ENCODE peak calls at places on chromosomes 3 and 15, in seven cellular contexts. P is IMR-90, T is suprapubic skin, F is right lobe of liver, H is transverse colon, A is ovary, E is spleen. Q is an unnamed sample. For H3K4me1, the result is how much of the 10 kb centered on the place peaks cover.

GRCh38 chr15:60370804-60371700 is 26.7 kb downstream of the ANXA2 start:
- DNase-seq in P (peak), T (peak), F (no peak), H (peak), A (peak), E (no peak), Q (peak)

GRCh38 chr15:72037321-72037720 is 80.6 kb downstream of the MYO9A start:
- DNase-seq in P (peak), T (no peak), F (no peak), H (no peak), A (no peak), E (no peak), Q (no peak)

GRCh38 chr3:134367412-134367811 is 6.8 kb downstream of the AMOTL2 start:
- DNase-seq in P (no peak), T (peak), F (peak), H (no peak), A (no peak), E (peak), Q (no peak)

GRCh38 chr15:40768492-40769309 is 1.1 kb upstream of the C15orf62 start:
- DNase-seq in P (no peak), T (no peak), F (no peak), H (peak), A (no peak), E (peak), Q (peak)

GRCh38 chr3:39126532-39127071 is 19.1 kb downstream of the TTC21A start:
- DNase-seq in P (peak), T (no peak), F (no peak), H (peak), A (peak), E (peak), Q (peak)

GRCh38 chr3:63990733-63991132 is 32.6 kb downstream of the PSMD6 start:
- DNase-seq in P (no peak), T (no peak), F (no peak), H (no peak), A (no peak), E (no peak), Q (no peak)

GRCh38 chr15:78429477-78429876 is 8.5 kb upstream of the IREB2 start:
- DNase-seq in P (no peak), T (no peak), F (no peak), H (peak), A (no peak), E (no peak), Q (no peak)

GRCh38 chr3:37997321-37997720 is 6.7 kb downstream of the VILL start:
- DNase-seq in P (no peak), T (peak), F (no peak), H (no peak), A (no peak), E (peak), Q (no peak)

GRCh38 chr3:34361921-34362320 is 563.5 kb downstream of the PDCD6IP start:
- DNase-seq in P (no peak), T (no peak), F (no peak), H (peak), A (no peak), E (no peak), Q (no peak)

GRCh38 chr15:51191072-51191665 is 96.5 kb upstream of the TNFAIP8L3 start:
- DNase-seq in P (no peak), T (no peak), F (no peak), H (no peak), A (no peak), E (no peak), Q (peak)

GRCh38 chr3:196055683-196056270 is 26.1 kb downstream of the TFRC start:
- DNase-seq in P (no peak), T (no peak), F (peak), H (no peak), A (peak), E (no peak), Q (no peak)

GRCh38 chr15:45827275-45827674 is 192.4 kb downstream of the SQOR start:
- DNase-seq in P (no peak), T (no peak), F (no peak), H (no peak), A (no peak), E (no peak), Q (no peak)

GRCh38 chr3:57755368-57756021 is 614 bp upstream of the SLMAP start:
- DNase-seq in P (peak), T (no peak), F (peak), H (peak), A (no peak), E (peak), Q (peak)

DNA sequence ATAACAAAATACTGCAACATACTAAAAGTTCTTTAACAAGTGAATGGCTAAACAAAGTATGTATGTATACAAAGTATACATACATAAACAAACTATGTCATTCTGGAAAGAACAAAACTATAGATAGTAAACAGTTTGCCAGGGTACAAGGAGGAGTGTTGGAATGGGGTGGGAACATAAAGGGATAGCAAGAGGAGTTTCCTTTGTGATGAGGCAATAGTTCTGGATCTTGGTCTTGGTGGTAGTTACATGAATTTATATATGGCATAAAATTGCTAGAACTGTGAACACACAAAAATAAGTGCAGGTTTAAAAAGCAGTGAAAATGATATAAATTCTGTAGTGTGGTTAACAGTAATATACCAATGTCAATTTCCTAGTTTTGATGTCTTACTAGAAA is 22.0 kb downstream of the ZNF148 start:
- DNase-seq in P (no peak), T (no peak), F (no peak), H (no peak), A (no peak), E (no peak), Q (no peak)
- H3K4me1 ChIP-seq in P (under half), T (under half), F (under half), H (under half), A (under half), E (under half), Q (under half)

DNA sequence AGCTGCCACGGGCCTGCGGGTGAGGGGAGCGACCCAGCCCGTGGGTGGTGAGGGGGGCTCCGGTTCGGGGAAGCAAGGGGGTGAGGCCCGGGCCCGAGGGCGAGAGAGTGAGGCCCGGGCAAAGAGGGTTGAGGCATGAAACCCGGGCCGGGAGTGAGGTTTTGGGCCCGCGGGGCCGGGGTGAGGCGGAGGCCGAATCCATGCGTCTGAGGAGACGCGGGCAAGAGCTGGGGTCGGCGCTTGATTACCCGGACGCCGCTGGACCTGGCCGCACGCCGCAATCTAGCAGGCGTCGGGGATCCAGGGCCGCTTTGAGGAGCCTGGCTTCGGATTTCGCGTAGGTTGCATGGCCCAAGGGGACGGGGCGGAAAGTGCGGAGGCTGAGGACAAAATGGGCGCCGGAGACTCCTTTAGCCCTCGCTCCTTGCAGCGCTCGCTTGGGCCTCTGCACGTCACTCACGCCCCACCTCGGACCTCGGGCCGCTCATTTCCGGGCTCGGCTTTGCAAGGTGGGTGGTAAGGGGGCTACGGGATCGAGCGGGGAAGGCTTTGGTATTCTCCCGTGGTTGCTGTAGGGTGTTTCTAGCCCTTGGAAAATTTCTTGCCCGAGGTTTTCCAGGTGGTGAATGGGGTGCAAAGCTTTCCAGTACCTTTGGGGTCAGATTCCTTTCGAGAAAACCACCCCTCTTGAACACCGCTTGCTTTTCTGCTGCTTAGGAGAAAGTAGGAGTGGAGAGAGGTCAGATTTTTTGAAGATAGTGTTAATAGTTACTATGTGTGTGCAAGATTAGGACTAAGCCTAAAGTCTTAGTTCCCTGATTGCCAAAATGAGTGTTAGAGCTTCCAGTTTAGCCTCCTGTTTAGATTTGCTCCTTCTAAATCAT is 827 bp downstream of the SLC25A36 start:
- DNase-seq in P (peak), T (peak), F (no peak), H (peak), A (peak), E (peak), Q (peak)
- TF ChIP-seq POLR2A in P (no peak), T (no peak), F (no peak), H (no peak), A (no peak), E (no peak), Q (no peak)

GRCh38 chr15:66760968-66761722 is 59.1 kb downstream of the SMAD6 start:
- DNase-seq in P (no peak), T (no peak), F (no peak), H (no peak), A (no peak), E (peak), Q (no peak)

GRCh38 chr15:66765478-66766281 is 63.6 kb downstream of the SMAD6 start:
- DNase-seq in P (no peak), T (no peak), F (peak), H (peak), A (no peak), E (peak), Q (peak)

GRCh38 chr15:66761723-66762595 is 59.9 kb downstream of the SMAD6 start:
- DNase-seq in P (no peak), T (no peak), F (no peak), H (no peak), A (no peak), E (peak), Q (peak)

GRCh38 chr15:66764067-66764428 is 62.0 kb downstream of the SMAD6 start:
- DNase-seq in P (no peak), T (no peak), F (no peak), H (no peak), A (no peak), E (no peak), Q (no peak)

DNA sequence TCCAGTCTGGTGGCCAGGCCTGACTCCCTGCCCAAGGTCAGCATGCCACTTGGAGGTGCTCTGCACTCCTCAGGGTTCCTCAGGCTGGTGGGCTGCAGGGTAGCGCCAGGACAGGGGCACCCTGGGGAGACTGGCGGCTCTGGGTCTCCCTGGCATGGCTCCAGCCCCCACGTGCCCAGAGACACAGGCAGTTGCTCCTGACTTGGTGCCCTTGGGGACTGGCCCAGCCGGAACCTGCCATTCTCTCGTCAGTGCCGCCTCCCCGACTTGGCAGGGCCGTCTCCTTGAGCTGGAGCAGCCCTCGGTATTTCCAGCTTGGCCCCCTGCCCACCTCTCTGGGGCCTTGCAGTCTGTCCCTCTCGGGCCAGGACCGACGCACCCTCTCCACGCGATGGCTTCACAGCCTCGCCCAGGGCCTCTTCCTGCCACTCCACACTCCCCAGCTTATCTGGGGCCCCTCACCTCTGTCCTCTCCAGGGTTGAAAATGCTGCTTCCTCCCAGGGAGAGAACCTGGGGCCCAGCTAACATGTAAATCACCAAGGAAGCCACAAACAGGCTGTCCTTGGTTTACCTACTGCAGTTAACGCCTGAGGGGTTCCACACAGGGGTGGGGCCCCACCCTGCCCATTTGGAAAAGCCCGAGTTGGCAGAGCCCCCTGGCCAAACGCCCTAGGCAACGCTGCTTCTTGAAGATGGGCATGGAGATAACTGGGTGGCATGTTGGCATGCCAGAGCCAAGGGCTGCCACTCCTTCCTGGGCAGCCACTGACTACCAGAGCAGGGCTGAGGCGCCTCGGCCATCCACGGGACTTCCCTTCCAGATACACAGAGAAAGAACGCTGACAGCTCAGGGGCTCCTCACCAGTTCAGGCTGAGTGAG is 61.4 kb downstream of the SMAD6 start:
- DNase-seq in P (no peak), T (peak), F (peak), H (peak), A (peak), E (peak), Q (peak)
- H3K4me1 ChIP-seq in P (half or more), T (half or more), F (under half), H (under half), A (under half), E (under half), Q (half or more)

GRCh38 chr15:66803182-66803729 is 101.2 kb downstream of the SMAD6 start:
- DNase-seq in P (peak), T (peak), F (no peak), H (peak), A (peak), E (peak), Q (peak)
- TF ChIP-seq POLR2A in P (no peak), T (no peak), F (no peak), H (no peak), A (no peak), E (no peak), Q (peak)

GRCh38 chr3:170741756-170742530 is 128.1 kb downstream of the RPL22L1 start:
- DNase-seq in P (no peak), T (no peak), F (no peak), H (no peak), A (no peak), E (no peak), Q (no peak)
- H3K4me1 ChIP-seq in P (under half), T (under half), F (under half), H (under half), A (under half), E (under half), Q (under half)

GRCh38 chr15:66883322-66883911 is 181.4 kb downstream of the SMAD6 start:
- DNase-seq in P (peak), T (peak), F (peak), H (peak), A (peak), E (no peak), Q (peak)
- TF ChIP-seq POLR2A in P (no peak), T (no peak), F (no peak), H (no peak), A (no peak), E (no peak), Q (no peak)

GRCh38 chr3:12965999-12966846 is 107.0 kb downstream of the IQSEC1 start:
- DNase-seq in P (no peak), T (peak), F (no peak), H (no peak), A (no peak), E (no peak), Q (no peak)
- H3K4me1 ChIP-seq in P (under half), T (half or more), F (under half), H (under half), A (under half), E (half or more), Q (under half)

GRCh38 chr15:63449711-63450110 is 54.7 kb upstream of the USP3 start:
- DNase-seq in P (no peak), T (no peak), F (peak), H (peak), A (no peak), E (no peak), Q (no peak)
- TF ChIP-seq POLR2A in P (no peak), T (no peak), F (no peak), H (no peak), A (no peak), E (no peak), Q (no peak)